ENCODE peak calls at places on chromosome 9, in nine cellular contexts. A, S, Q, O, X, W, G, L and C are unnamed samples.

GRCh38 chr9:4927043-4927471 is 58.0 kb upstream of the JAK2 start:
- DNase-seq in A (no peak), S (no peak), Q (peak; percentile 38), O (no peak), X (no peak), W (peak; percentile 22), G (no peak), L (no peak), C (peak; percentile 35)

GRCh38 chr9:78745996-78746395 is 449.1 kb downstream of the PSAT1 start:
- DNase-seq in A (no peak), S (no peak), Q (no peak), O (no peak), X (no peak), W (no peak), G (no peak), L (no peak), C (no peak)

GRCh38 chr9:4126184-4126865 is 173.5 kb downstream of the GLIS3 start:
- DNase-seq in A (no peak), S (no peak), Q (no peak), O (no peak), X (no peak), W (peak; percentile 86), G (no peak), L (peak; percentile 47), C (peak; percentile 73)

GRCh38 chr9:90025816-90026215 is 421.0 kb downstream of the GADD45G start:
- DNase-seq in A (no peak), S (no peak), Q (no peak), O (no peak), X (peak; percentile 69), W (no peak), G (no peak), L (no peak), C (no peak)

GRCh38 chr9:134525841-134526797 is 115.5 kb upstream of the COL5A1 start:
- DNase-seq in A (peak; percentile 47), S (peak; percentile 71), Q (no peak), O (no peak), X (no peak), W (peak; percentile 40), G (peak; percentile 73), L (no peak), C (peak; percentile 60)

GRCh38 chr9:107173422-107174180 is 109.5 kb upstream of the RAD23B start:
- DNase-seq in A (no peak), S (no peak), Q (no peak), O (no peak), X (no peak), W (peak; percentile 31), G (no peak), L (no peak), C (peak; percentile 36)

GRCh38 chr9:121857941-121858340 is 206.5 kb downstream of the DAB2IP start:
- DNase-seq in A (no peak), S (no peak), Q (no peak), O (no peak), X (no peak), W (no peak), G (no peak), L (no peak), C (no peak)

GRCh38 chr9:91978739-91979414 is 28.8 kb upstream of the ROR2 start:
- DNase-seq in A (no peak), S (no peak), Q (peak; percentile 71), O (no peak), X (no peak), W (peak; percentile 85), G (no peak), L (peak; percentile 71), C (peak; percentile 86)

GRCh38 chr9:138073808-138074207 is 196.2 kb downstream of the CACNA1B start:
- DNase-seq in A (no peak), S (no peak), Q (no peak), O (no peak), X (peak; percentile 40), W (no peak), G (no peak), L (no peak), C (no peak)

GRCh38 chr9:120299785-120300184 is 280.2 kb downstream of the CDK5RAP2 start:
- DNase-seq in A (no peak), S (no peak), Q (peak; percentile 10), O (no peak), X (no peak), W (no peak), G (no peak), L (no peak), C (peak; percentile 18)

GRCh38 chr9:129648092-129648763 is 6.3 kb upstream of the ASB6 start:
- DNase-seq in A (no peak), S (no peak), Q (no peak), O (no peak), X (no peak), W (no peak), G (no peak), L (no peak), C (no peak)

GRCh38 chr9:109254317-109254716 is 66.5 kb downstream of the EPB41L4B start:
- DNase-seq in A (no peak), S (no peak), Q (no peak), O (no peak), X (no peak), W (peak; percentile 81), G (no peak), L (no peak), C (peak; percentile 63)

GRCh38 chr9:83920469-83920941 is 727 bp downstream of the KIF27 start:
- DNase-seq in A (no peak), S (no peak), Q (no peak), O (peak; percentile 24), X (no peak), W (peak; percentile 61), G (no peak), L (no peak), C (peak; percentile 26)

GRCh38 chr9:21096172-21096900 is 18.6 kb upstream of the IFNB1 start:
- DNase-seq in A (no peak), S (no peak), Q (no peak), O (peak; percentile 46), X (no peak), W (peak; percentile 78), G (no peak), L (peak; percentile 54), C (peak; percentile 66)

GRCh38 chr9:128946945-128947422 is 419 bp downstream of the DOLK start:
- DNase-seq in A (peak; percentile 63), S (peak; percentile 64), Q (no peak), O (no peak), X (no peak), W (peak; percentile 37), G (peak; percentile 21), L (no peak), C (peak; percentile 38)

DNA sequence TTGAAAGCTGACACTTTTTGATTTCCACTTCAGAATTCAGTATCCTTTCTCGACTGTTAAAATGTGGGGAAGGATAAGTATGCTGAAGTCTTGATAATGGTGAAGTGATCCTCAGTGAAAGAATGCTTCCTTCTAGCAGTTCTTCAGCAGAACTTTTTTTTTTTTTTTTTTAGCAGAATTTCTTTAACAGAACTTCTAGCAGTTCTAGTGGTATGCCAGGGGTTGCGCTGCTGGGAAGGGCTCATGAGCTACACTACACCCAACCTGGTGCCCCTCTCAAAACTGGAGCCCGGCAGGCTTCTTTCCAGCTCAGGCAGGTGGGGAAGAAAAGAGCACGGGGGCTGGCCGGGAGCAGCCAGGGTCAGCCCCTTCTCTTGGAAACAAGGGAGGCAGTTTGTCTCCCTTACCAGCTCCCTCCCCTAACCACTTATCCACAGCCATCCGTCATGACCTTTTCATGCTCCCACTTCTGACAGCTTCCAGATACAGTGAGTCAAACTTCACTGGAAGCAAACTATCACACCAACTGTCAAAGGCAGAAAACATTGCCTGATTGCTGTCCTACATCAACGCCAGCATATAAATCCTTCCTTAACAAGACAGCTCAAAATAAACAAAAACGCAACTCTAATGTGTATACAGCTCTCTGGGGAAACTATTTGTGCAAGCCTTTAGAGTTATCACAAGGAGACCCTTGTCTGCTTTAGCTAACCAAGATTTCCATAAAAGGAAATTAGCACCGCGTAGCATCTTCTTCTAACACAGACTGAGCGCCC is 211.5 kb downstream of the GAPVD1 start:
- DNase-seq in A (no peak), S (no peak), Q (peak; percentile 51), O (no peak), X (no peak), W (peak; percentile 40), G (peak; percentile 35), L (no peak), C (peak; percentile 75)
- H3K4me3 ChIP-seq in A (no peak overlapping the region), S (no peak overlapping the region), Q (no peak overlapping the region), O (no peak overlapping the region), X (no peak overlapping the region), W (no peak overlapping the region), G (no peak overlapping the region), L (no peak overlapping the region), C (no peak overlapping the region)

DNA sequence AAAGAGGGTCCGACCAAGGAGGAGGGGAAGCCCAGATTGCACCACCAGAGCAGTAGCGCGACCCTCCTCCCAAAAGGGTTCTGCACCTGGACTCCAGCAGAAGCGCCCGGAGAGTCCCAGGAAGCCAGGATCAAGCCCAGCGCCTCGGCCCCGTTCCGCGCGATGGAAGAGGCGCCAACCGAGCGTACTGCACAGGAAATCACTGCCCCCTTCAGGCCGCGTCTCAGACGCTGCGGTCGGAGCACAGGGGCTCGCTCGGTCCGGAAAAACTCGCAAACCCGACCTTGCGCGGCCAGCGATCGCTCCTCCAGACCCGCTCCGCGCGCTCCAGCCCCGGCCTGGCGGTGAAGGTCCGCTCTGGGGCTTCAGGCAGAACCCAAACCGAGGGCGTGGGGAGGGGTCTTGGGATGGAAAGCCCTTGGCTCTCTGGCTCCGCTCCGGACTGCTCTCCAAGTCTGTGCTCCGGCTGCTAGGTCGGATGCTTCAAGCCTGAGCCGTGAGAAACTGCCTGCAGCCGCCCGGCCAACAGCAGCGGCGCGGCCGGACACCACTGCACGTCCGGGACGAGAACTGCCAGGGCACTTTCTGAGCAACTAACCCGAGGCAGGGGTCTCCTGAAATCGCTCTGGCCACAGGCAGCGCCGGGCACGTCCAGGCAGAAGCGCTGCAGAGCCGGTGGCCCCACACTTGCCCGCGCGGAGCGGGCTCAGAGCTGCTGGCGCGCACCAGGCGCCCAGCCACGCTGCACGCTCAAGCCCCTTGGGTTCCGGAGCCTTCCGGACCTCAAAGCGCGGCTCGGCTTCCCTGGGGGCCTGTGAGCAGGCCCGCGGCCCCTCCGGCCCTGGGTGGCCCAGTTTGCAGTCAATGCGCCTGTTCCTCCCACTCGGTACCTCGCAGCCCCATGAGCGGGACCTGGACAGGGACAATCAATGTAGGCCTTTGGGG is 1.3 kb downstream of the GABBR2 start:
- DNase-seq in A (peak; percentile 54), S (no peak), Q (peak; percentile 94), O (no peak), X (no peak), W (peak; percentile 89), G (peak; percentile 29), L (peak; percentile 16), C (peak; percentile 82)
- TF ChIP-seq CTCF in A (peak; percentile 40), S (peak; percentile 8), Q (peak; percentile 74), O (peak; percentile 34), X (no peak), W (peak; percentile 82), G (no peak), L (peak; percentile 73), C (peak; percentile 63)

GRCh38 chr9:35606726-35607125 is 1.7 kb downstream of the TESK1 start:
- DNase-seq in A (no peak), S (no peak), Q (no peak), O (no peak), X (no peak), W (no peak), G (no peak), L (no peak), C (no peak)
- H3K4me3 ChIP-seq in A (peak overlapping the region; percentile 83), S (peak overlapping the region; percentile 87), Q (peak overlapping the region; percentile 86), O (no peak overlapping the region), X (no peak overlapping the region), W (peak overlapping the region; percentile 69), G (no peak overlapping the region), L (no peak overlapping the region), C (no peak overlapping the region)

DNA sequence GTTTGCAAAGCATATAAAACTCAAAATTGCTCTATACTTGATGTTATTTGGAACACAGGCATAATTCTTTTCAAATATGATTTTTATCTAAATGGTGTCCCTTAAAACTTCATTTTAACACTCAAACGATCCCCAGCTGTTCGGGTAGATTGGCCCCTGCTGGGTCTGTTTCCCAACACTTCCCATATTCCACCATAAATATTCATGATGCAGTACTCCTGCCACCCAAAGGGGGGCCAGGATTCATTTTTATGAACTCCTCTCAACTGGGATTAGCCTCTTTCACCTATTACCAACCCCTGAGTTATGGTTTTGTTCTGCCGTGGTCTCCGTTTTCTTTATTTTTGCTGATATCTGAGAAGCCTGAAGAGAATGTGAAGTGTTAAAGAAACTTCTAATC is 383.9 kb downstream of the DMRT2 start:
- DNase-seq in A (no peak), S (no peak), Q (no peak), O (no peak), X (no peak), W (no peak), G (no peak), L (no peak), C (no peak)
- TF ChIP-seq CTCF in A (peak; percentile 11), S (peak; percentile 21), Q (no peak), O (peak; percentile 5), X (no peak), W (no peak), G (no peak), L (peak; percentile 4), C (peak; percentile 41)